ENCODE peak calls at places on chromosomes 11 and 22, in seven cellular contexts. J is body of pancreas; D is HL-60; S is fibroblast of pulmonary artery; K is NB4; C is CD8-positive, alpha-beta T cell; L is chondrocyte. B is an unnamed sample.

GRCh38 chr11:78429667-78430066 is 12.0 kb upstream of the GAB2 start:
- DNase-seq in J (no peak), D (no peak), S (no peak), K (no peak), C (no peak), L (no peak), B (no peak)

GRCh38 chr11:12885717-12886226 is 123.3 kb upstream of the RASSF10 start:
- DNase-seq in K (no peak), D (no peak), J (no peak), L (no peak), C (no peak), S (no peak), B (no peak)

GRCh38 chr22:19848298-19849224 is 6.1 kb downstream of the GNB1L start:
- DNase-seq in L (no peak), J (peak; percentile 92), C (no peak), D (no peak), S (peak; percentile 12), K (no peak), B (no peak)

GRCh38 chr11:48012051-48012391 is 31.7 kb downstream of the PTPRJ start:
- DNase-seq in C (peak; percentile 60), D (no peak), S (no peak), J (no peak), L (peak; percentile 26), K (no peak), B (no peak)

GRCh38 chr11:120854988-120855387 is 168.9 kb upstream of the TBCEL start:
- DNase-seq in K (no peak), D (no peak), C (no peak), L (no peak), J (no peak), S (no peak), B (no peak)

GRCh38 chr11:61626580-61627380 is 45.9 kb upstream of the SYT7 start:
- DNase-seq in D (no peak), S (peak; percentile 45), J (peak; percentile 96), C (no peak), L (no peak), K (no peak), B (peak; percentile 52)

GRCh38 chr11:39113606-39114005 is 2345.8 kb downstream of the LRRC4C start:
- DNase-seq in K (no peak), D (no peak), L (no peak), C (no peak), S (no peak), J (no peak), B (no peak)

GRCh38 chr11:43392713-43393112 is 34.0 kb downstream of the TTC17 start:
- DNase-seq in D (no peak), J (no peak), C (no peak), S (no peak), L (no peak), K (no peak), B (no peak)

GRCh38 chr11:117097567-117098268 is 510 bp downstream of the SIK3 start:
- DNase-seq in C (peak; percentile 30), S (no peak), K (peak; percentile 61), D (peak; percentile 16), J (peak; percentile 47), L (no peak), B (peak; percentile 45)

GRCh38 chr11:73390601-73391565 is 14.7 kb downstream of the RELT start:
- DNase-seq in K (no peak), J (no peak), C (no peak), D (no peak), L (no peak), S (no peak), B (no peak)

GRCh38 chr11:32830413-32830738 is 649 bp downstream of the PRRG4 start:
- DNase-seq in D (peak; percentile 71), S (peak; percentile 10), L (no peak), K (peak; percentile 82), J (peak; percentile 68), C (no peak), B (no peak)

GRCh38 chr11:117229931-117230285 is 2.0 kb downstream of the PCSK7 start:
- DNase-seq in D (no peak), J (no peak), C (no peak), S (no peak), L (no peak), K (no peak), B (no peak)

GRCh38 chr11:106275151-106275550 is 197.7 kb downstream of the AASDHPPT start:
- DNase-seq in K (no peak), S (peak; percentile 61), J (no peak), L (no peak), C (no peak), D (no peak), B (no peak)

GRCh38 chr11:72972541-72973128 is 158.4 kb downstream of the ATG16L2 start:
- DNase-seq in K (peak; percentile 28), S (peak; percentile 65), D (no peak), C (no peak), L (no peak), J (no peak), B (no peak)

GRCh38 chr22:35921777-35922176 is 106.8 kb downstream of the RBFOX2 start:
- DNase-seq in L (no peak), J (peak; percentile 79), D (peak; percentile 19), C (peak; percentile 25), K (peak; percentile 81), S (peak; percentile 93), B (no peak)

GRCh38 chr22:31646186-31647019 is 15.6 kb downstream of the PISD start:
- DNase-seq in K (no peak), S (peak; percentile 95), C (no peak), L (no peak), D (no peak), J (no peak), B (no peak)

GRCh38 chr11:71336996-71337772 is 84.8 kb upstream of the SHANK2 start:
- DNase-seq in J (no peak), D (no peak), L (no peak), C (no peak), K (no peak), S (no peak), B (no peak)

GRCh38 chr11:16605440-16605970 is 132.9 kb upstream of the C11orf58 start:
- DNase-seq in S (peak; percentile 16), K (no peak), D (no peak), L (no peak), C (no peak), J (peak; percentile 32), B (no peak)

GRCh38 chr11:16604784-16605439 is 133.5 kb upstream of the C11orf58 start:
- DNase-seq in S (peak; percentile 37), D (peak; percentile 21), K (peak; percentile 29), C (no peak), J (peak; percentile 64), L (no peak), B (no peak)

GRCh38 chr11:16605971-16606783 is 132.3 kb upstream of the C11orf58 start:
- DNase-seq in J (peak; percentile 88), S (peak; percentile 93), C (peak; percentile 80), L (no peak), K (peak; percentile 80), D (peak; percentile 86), B (peak; percentile 82)

GRCh38 chr11:16607675-16608644 is 130.5 kb upstream of the C11orf58 start:
- DNase-seq in L (peak; percentile 95), J (peak; percentile 77), K (no peak), C (no peak), S (peak; percentile 49), D (no peak), B (no peak)

GRCh38 chr11:16606784-16607674 is 131.4 kb upstream of the C11orf58 start:
- DNase-seq in J (peak; percentile 52), K (no peak), L (no peak), S (no peak), C (no peak), D (no peak), B (no peak)
- TF ChIP-seq CTCF in J (no peak), K (no peak), L (peak; percentile 9), S (no peak), C (no peak), D (no peak), B (no peak)

DNA sequence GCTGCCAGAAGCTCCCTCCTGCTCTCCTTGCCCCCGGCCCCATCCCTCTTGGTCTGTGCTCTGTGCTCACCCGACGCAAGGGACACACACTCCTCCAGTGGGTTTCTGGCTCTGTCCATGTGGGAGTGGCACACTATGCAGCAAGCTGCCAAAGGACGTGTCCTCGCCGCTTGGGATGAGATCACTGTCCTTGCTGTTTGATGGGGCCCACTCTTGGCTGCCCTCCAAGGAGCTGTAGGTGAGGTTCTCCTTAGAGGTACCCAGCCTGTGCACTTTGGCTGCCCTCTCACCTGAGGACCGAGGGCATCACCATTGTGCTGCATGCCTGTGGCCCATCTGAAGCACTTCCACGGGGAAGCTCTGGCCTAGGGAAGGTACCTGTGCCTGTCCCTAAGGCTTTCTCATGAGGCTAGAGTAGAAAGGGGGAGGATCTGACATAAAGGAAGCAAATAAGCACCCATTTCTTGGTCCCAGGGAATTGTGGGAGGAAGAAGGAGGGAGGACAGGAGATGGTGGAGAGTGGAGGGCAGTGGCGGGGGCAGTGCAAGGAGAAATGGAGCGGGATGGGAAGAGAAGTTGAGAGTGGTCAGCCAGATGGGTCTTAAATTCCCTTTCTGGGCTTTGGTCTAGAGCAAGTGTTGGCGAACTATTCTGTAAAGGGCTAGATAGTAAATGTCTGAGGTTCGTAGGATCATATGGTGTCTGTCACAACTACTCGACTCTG is 47.2 kb upstream of the AMPD3 start:
- DNase-seq in D (no peak), S (no peak), K (no peak), C (no peak), L (peak; percentile 72), J (no peak), B (no peak)
- TF ChIP-seq CTCF in D (no peak), S (no peak), K (no peak), C (no peak), L (no peak), J (no peak), B (no peak)

GRCh38 chr11:102061276-102061675 is 14.0 kb downstream of the CFAP300 start:
- DNase-seq in L (no peak), C (no peak), J (no peak), K (no peak), S (peak; percentile 49), D (no peak), B (no peak)
- TF ChIP-seq CTCF in L (peak; percentile 61), C (no peak), J (no peak), K (no peak), S (peak; percentile 58), D (no peak), B (peak; percentile 19)

DNA sequence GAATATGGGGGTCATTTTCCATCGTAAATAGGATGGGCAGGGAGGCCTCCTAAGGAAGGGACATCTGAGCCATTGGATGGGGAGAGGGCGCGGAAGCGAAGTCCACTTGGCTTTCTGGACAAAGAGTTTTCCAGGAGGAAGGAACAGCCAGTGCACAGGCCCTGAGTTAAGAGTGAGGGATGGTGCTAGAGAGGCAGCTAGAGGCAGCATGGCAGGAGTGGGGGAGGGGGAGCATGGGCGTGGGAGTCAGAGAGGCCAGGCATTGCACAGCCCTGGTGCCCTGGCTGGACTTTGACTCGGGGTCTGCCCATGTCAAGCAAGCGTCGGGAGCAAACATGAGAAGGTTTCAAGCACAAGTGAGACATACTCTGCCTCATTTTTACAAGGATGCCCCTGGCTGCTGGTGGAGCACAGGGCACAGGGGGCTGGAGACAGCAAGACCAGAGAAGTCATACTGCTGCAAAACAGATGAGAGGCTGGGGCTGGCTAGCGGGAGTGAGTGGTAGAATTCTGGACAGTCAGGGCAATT is 9.0 kb downstream of the GNAZ start:
- DNase-seq in D (no peak), C (no peak), K (no peak), L (no peak), J (no peak), S (no peak), B (no peak)
- TF ChIP-seq CTCF in D (no peak), C (no peak), K (no peak), L (no peak), J (no peak), S (no peak), B (no peak)

GRCh38 chr11:14232652-14233051 is 126.3 kb downstream of the RRAS2 start:
- DNase-seq in S (no peak), K (no peak), C (no peak), L (no peak), D (no peak), J (no peak), B (no peak)
- TF ChIP-seq CTCF in S (peak; percentile 21), K (peak; percentile 29), C (no peak), L (peak; percentile 48), D (no peak), J (no peak), B (peak; percentile 34)

B was measured in progenitor cell of endocrine pancreas.